ENCODE peak calls at places on chromosomes 16 and 17, in ten cellular contexts. T, Z, M, S, P, R, O, B, I and G are unnamed samples.

GRCh38 chr17:31674305-31674704 is 184.7 kb downstream of the COPRS start:
- DNase-seq in T (peak; percentile 34), Z (no peak), M (peak; percentile 34), S (peak; percentile 49), P (no peak), R (peak; percentile 44), O (peak; percentile 58), B (no peak), I (no peak), G (no peak)

GRCh38 chr16:64751906-64752305 is 370.0 kb downstream of the CDH11 start:
- DNase-seq in T (no peak), Z (no peak), M (no peak), S (peak; percentile 81), P (no peak), R (peak; percentile 26), O (no peak), B (no peak), I (no peak), G (no peak)

GRCh38 chr17:46064460-46064859 is 65.4 kb downstream of the STH start:
- DNase-seq in T (no peak), Z (no peak), M (no peak), S (no peak), P (no peak), R (no peak), O (no peak), B (no peak), I (no peak), G (no peak)

GRCh38 chr16:67858448-67858993 is 11.0 kb upstream of the CENPT start:
- DNase-seq in T (no peak), Z (no peak), M (no peak), S (no peak), P (no peak), R (no peak), O (no peak), B (no peak), I (no peak), G (no peak)

GRCh38 chr16:56336071-56336688 is 89.2 kb downstream of the AMFR start:
- DNase-seq in T (peak; percentile 34), Z (no peak), M (peak; percentile 74), S (no peak), P (no peak), R (no peak), O (peak; percentile 82), B (peak; percentile 71), I (peak; percentile 72), G (no peak)

GRCh38 chr17:53516643-53517042 is 306.1 kb upstream of the KIF2B start:
- DNase-seq in T (no peak), Z (peak; percentile 39), M (peak; percentile 8), S (no peak), P (peak; percentile 20), R (peak; percentile 19), O (peak; percentile 29), B (no peak), I (no peak), G (no peak)

GRCh38 chr17:58338907-58339774 is 10.5 kb upstream of the TSPOAP1 start:
- DNase-seq in T (no peak), Z (no peak), M (peak; percentile 13), S (peak; percentile 54), P (peak; percentile 77), R (no peak), O (no peak), B (peak; percentile 60), I (no peak), G (no peak)

GRCh38 chr16:54431041-54431996 is 144.7 kb upstream of the IRX3 start:
- DNase-seq in T (no peak), Z (no peak), M (peak; percentile 12), S (peak; percentile 66), P (no peak), R (no peak), O (no peak), B (no peak), I (no peak), G (no peak)

GRCh38 chr16:70457446-70457845 is 3.1 kb downstream of the FCSK start:
- DNase-seq in T (no peak), Z (no peak), M (no peak), S (no peak), P (no peak), R (no peak), O (no peak), B (no peak), I (no peak), G (no peak)

GRCh38 chr16:8929086-8929748 is 34.5 kb downstream of the USP7 start:
- DNase-seq in T (no peak), Z (no peak), M (no peak), S (no peak), P (peak; percentile 53), R (no peak), O (no peak), B (no peak), I (no peak), G (no peak)

DNA sequence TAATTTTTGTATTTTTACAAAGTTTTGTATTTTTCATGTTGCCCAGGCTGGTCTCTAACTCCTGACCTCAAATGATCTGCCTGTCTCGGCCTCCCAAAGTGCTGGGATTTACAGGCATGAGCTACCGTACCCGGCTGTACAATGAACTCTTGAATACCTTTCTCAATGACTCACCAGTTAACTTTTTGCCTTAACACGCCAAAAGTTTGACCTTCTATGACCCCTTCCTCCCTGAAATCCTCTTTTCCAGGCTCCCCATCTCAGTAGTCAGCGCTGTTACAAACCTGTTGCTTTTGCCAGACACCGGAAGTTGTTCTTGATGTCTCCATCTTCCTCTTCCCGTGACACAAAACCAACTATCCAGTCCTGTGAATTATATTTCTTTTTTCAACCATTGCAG is 158.1 kb upstream of the ASIC2 start:
- DNase-seq in T (peak; percentile 15), Z (no peak), M (peak; percentile 9), S (no peak), P (no peak), R (no peak), O (no peak), B (no peak), I (no peak), G (no peak)
- TF ChIP-seq CTCF in T (no peak), Z (no peak), M (no peak), S (no peak), P (no peak), R (no peak), O (no peak), B (no peak), I (no peak), G (no peak)

GRCh38 chr17:6642592-6642991 is 1.7 kb downstream of the TXNDC17 start:
- DNase-seq in T (peak; percentile 62), Z (no peak), M (peak; percentile 97), S (no peak), P (no peak), R (no peak), O (peak; percentile 87), B (no peak), I (no peak), G (no peak)

GRCh38 chr17:6651483-6652452 is at the start of the genes C17orf100 and MED31:
- DNase-seq in T (peak; percentile 96), Z (peak; percentile 95), M (peak; percentile 80), S (peak; percentile 94), P (peak; percentile 91), R (peak; percentile 65), O (peak; percentile 94), B (peak; percentile 95), I (peak; percentile 88), G (peak; percentile 97)

GRCh38 chr17:6643460-6644125 is 2.7 kb downstream of the TXNDC17 start:
- DNase-seq in T (peak; percentile 48), Z (no peak), M (peak; percentile 83), S (no peak), P (no peak), R (peak; percentile 80), O (peak; percentile 86), B (no peak), I (no peak), G (no peak)

DNA sequence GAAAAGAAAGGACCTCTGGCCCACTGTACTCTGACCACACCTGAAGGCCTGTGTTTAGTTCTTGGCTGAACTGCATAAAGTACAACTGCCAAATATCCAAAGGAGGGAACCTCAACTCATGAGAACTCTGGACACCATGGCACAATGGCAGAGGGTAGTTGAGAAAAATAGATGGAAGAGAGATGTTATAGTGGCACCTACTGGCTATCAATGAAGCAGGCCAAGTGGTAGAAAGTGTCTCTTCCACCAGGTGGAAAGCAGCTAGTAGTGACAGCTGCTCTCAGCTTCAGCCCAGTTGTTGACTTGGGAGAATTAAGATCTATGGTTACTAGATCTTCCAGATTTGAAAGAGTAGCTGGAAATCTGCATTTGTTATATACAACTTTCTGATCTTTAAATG is 3.2 kb downstream of the MED31 start:
- DNase-seq in T (no peak), Z (peak; percentile 60), M (peak; percentile 37), S (peak; percentile 22), P (no peak), R (no peak), O (peak; percentile 60), B (no peak), I (no peak), G (no peak)
- TF ChIP-seq CTCF in T (peak; percentile 31), Z (peak; percentile 61), M (peak; percentile 66), S (peak; percentile 61), P (peak; percentile 25), R (peak; percentile 32), O (peak; percentile 77), B (no peak), I (no peak), G (no peak)

DNA sequence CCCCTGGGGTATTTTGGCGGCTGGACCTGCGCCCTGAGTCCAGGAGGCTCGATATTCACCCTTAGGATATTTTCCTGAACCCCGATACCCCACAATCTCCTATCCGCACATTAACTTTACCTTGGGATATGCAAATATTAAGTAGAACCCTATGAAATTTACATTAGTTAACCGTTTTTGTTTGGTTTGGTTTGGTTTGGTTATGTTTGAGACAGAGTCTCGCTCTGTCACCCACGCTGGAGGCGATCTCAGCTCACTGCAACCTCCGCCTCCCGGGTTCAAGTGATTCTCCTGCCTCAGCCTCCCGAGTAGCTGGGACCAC is 9.3 kb upstream of the NAGS start:
- DNase-seq in T (no peak), Z (no peak), M (no peak), S (no peak), P (no peak), R (no peak), O (no peak), B (no peak), I (no peak), G (no peak)
- TF ChIP-seq CTCF in T (peak; percentile 61), Z (no peak), M (no peak), S (no peak), P (no peak), R (no peak), O (no peak), B (no peak), I (no peak), G (no peak)

DNA sequence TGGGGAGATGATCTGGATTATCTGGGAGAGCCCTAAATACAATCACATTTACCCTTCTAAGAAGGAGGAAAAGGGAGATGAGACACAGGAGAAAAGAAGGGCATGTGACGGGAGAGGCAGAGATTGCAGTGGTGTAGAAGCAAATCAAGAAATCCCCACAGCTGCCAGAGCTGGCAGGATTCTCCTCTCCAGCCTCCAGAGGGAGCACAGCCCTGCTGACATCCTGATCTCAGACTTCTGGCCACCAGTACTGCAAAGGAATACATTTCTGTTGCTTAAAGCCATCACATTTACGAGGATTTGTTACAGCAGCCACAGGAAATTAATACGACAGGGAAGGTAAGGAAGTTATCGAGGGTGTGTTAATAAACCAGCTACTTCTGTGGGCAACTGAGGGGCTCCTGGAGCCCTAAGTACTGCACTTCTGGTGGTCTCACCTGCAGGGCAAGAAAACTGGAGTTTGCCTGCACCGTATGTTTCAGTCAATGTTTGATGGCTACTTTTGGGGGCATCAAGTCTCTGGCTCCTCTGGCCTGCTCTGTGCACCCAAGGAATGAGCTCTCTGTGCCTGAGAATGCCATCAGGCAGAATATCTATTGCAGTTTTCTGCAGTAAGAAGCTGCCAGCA is 22.9 kb upstream of the CDH13 start:
- DNase-seq in T (peak; percentile 49), Z (peak; percentile 18), M (peak; percentile 50), S (peak; percentile 68), P (no peak), R (peak; percentile 45), O (peak; percentile 66), B (peak; percentile 39), I (peak; percentile 41), G (peak; percentile 22)
- TF ChIP-seq CTCF in T (peak; percentile 71), Z (no peak), M (peak; percentile 76), S (peak; percentile 79), P (peak; percentile 10), R (peak; percentile 83), O (peak; percentile 80), B (peak; percentile 82), I (peak; percentile 57), G (peak; percentile 23)